ENCODE peak calls at places on chromosomes 4 and X, in ten cellular contexts. N is HFF-Myc, P is esophagus squamous epithelium, K is activated T-helper 1 cell treated with Interleukin-2 at 50 U/mL for 16 hours, Q is NCI-H2171 treated with DMSO at 0.1 percent for 48 hours, S is T-helper 1 cell, G is ureter, D is GOT3, U is Right ventricle myocardium superior, W is cardiac muscle cell. R is an unnamed sample.

GRCh38 chrX:66050140-66050569 is 10.3 kb upstream of the VSIG4 start:
- DNase-seq in G (no peak), K (no peak), S (no peak), D (no peak), P (no peak), U (no peak), W (no peak), N (no peak), Q (no peak), R (no peak)

GRCh38 chr4:10047967-10048366 is 26.7 kb upstream of the SLC2A9 start:
- DNase-seq in P (no peak), Q (no peak), K (no peak), U (no peak), D (no peak), G (no peak), W (no peak), N (no peak), S (no peak), R (no peak)

GRCh38 chrX:53354669-53355068 is 67.8 kb downstream of the SMC1A start:
- DNase-seq in W (peak; percentile 49), S (no peak), D (no peak), N (no peak), K (no peak), G (no peak), P (no peak), Q (no peak), U (no peak), R (no peak)

GRCh38 chr4:54657194-54657555 is 582 bp upstream of the KIT start:
- DNase-seq in U (no peak), P (no peak), N (no peak), D (no peak), W (no peak), K (no peak), Q (peak; percentile 59), G (no peak), S (no peak), R (no peak)

GRCh38 chrX:46561931-46562721 is 11.4 kb upstream of the CHST7 start:
- DNase-seq in W (no peak), K (no peak), G (no peak), S (no peak), U (no peak), D (no peak), P (no peak), N (no peak), Q (peak; percentile 3), R (no peak)

GRCh38 chr4:112848931-112849330 is 200.5 kb upstream of the ANK2 start:
- DNase-seq in N (no peak), G (no peak), K (no peak), S (no peak), Q (peak; percentile 16), U (no peak), P (no peak), W (no peak), D (no peak), R (no peak)

GRCh38 chr4:10095296-10095991 is 21.2 kb downstream of the WDR1 start:
- DNase-seq in K (no peak), G (no peak), N (no peak), P (no peak), U (peak; percentile 38), D (no peak), S (no peak), W (no peak), Q (no peak), R (no peak)

GRCh38 chr4:43992552-43992951 is 456.1 kb downstream of the KCTD8 start:
- DNase-seq in Q (no peak), N (no peak), D (no peak), G (no peak), W (no peak), K (no peak), U (no peak), P (no peak), S (no peak), R (no peak)

GRCh38 chr4:140335076-140335475 is 38.4 kb upstream of the SCOC start:
- DNase-seq in P (no peak), K (no peak), Q (no peak), D (no peak), N (no peak), U (no peak), G (no peak), S (no peak), W (no peak), R (no peak)

GRCh38 chr4:127783971-127784519 is 1.9 kb downstream of the HSPA4L start:
- DNase-seq in G (no peak), W (no peak), S (no peak), Q (no peak), U (no peak), P (no peak), D (no peak), N (no peak), K (no peak), R (no peak)

GRCh38 chr4:13084210-13084609 is 399.9 kb downstream of the RAB28 start:
- DNase-seq in Q (no peak), U (no peak), G (no peak), P (no peak), K (no peak), N (no peak), W (no peak), D (no peak), S (no peak), R (no peak)

GRCh38 chrX:69045616-69046345 is 119.5 kb downstream of the PJA1 start:
- DNase-seq in K (no peak), N (no peak), W (no peak), G (peak; percentile 12), P (no peak), S (no peak), Q (no peak), D (no peak), U (no peak), R (no peak)

R was measured in smooth muscle cell of the brain vasculature.